ENCODE peak calls at places on chromosomes 11 and 22, in five cellular contexts. J is esophagus squamous epithelium; K is left ventricle myocardium inferior; B is gastrocnemius medialis; C is CD4-positive, alpha-beta T cell. Y is an unnamed sample.
A peak's percentile ranks its signal among the peaks of the same experiment; 100 is the strongest.

GRCh38 chr11:9701799-9702198 is 37.9 kb downstream of the SWAP70 start:
- DNase-seq in C (no peak), K (no peak), B (no peak), J (no peak), Y (no peak)

GRCh38 chr11:73236205-73236765 is 18.2 kb downstream of the P2RY2 start:
- DNase-seq in K (no peak), C (no peak), B (peak; percentile 77), J (no peak), Y (no peak)

GRCh38 chr11:125300791-125301218 is 136.3 kb downstream of the PKNOX2 start:
- DNase-seq in B (peak; percentile 71), C (no peak), J (no peak), K (peak; percentile 31), Y (peak; percentile 92)

GRCh38 chr11:75768909-75769771 is 562 bp downstream of the DGAT2 start:
- DNase-seq in B (no peak), J (no peak), K (no peak), C (no peak), Y (no peak)

GRCh38 chr22:29702025-29702930 is 17.5 kb upstream of the CABP7 start:
- DNase-seq in B (no peak), J (no peak), C (no peak), K (no peak), Y (no peak)

GRCh38 chr22:19779685-19780268 is 19.2 kb downstream of the TBX1 start:
- DNase-seq in C (no peak), J (no peak), B (no peak), K (peak; percentile 5), Y (no peak)

GRCh38 chr11:73072935-73073481 is 69.1 kb downstream of the FCHSD2 start:
- DNase-seq in B (no peak), K (no peak), C (no peak), J (no peak), Y (no peak)

GRCh38 chr11:11292839-11293238 is 60.2 kb downstream of the CSNK2A3 start:
- DNase-seq in J (no peak), K (no peak), B (no peak), C (no peak), Y (no peak)

GRCh38 chr11:113603277-113604059 is 102.6 kb downstream of the TMPRSS5 start:
- DNase-seq in C (no peak), K (peak; percentile 53), B (peak; percentile 77), J (no peak), Y (no peak)

GRCh38 chr11:74147199-74147929 is 23.4 kb downstream of the C2CD3 start:
- DNase-seq in J (no peak), C (no peak), B (no peak), K (no peak), Y (no peak)

GRCh38 chr11:115290479-115291390 is 213.5 kb downstream of the CADM1 start:
- DNase-seq in K (no peak), B (no peak), J (no peak), C (no peak), Y (no peak)

GRCh38 chr11:108975641-108976071 is 310.8 kb downstream of the DDX10 start:
- DNase-seq in K (peak; percentile 47), B (no peak), C (no peak), J (no peak), Y (no peak)

GRCh38 chr11:94593030-94593429 is 25.9 kb downstream of the PIWIL4 start:
- DNase-seq in J (no peak), K (no peak), C (no peak), B (no peak), Y (no peak)

GRCh38 chr22:37225481-37225880 is 13.2 kb upstream of the SSTR3 start:
- DNase-seq in J (no peak), K (no peak), C (no peak), B (no peak), Y (no peak)
- TF ChIP-seq CTCF in J (no peak), K (no peak), C (no peak), B (no peak), Y (peak; percentile 51)

DNA sequence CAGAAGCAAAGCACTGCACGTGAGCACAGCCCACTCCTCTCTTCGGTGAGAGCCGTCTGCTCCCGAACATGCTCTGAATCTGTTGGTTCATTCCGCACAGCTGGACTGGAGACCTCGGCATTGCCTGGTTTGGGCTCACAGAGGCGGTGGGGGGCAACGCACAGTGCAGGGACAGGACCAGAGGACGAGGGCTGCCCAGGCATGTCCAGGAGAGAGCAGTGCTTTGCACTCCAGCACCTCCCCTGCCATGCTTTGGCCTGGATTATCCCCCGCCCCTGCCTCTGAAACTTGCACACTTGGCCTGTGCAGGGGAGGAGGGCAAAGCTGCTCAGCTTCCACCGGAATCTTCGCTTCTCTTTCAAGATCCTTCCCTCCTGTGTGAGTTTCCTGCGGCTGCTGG is 536.5 kb downstream of the BRD1 start:
- DNase-seq in K (no peak), B (peak; percentile 2), C (no peak), J (no peak), Y (no peak)
- H3K27me3 ChIP-seq in K (peaks cover 37% of the 10 kb centered on the region), B (peaks cover 2% of the 10 kb centered on the region), C (peaks cover 1% of the 10 kb centered on the region), J (no peaks in the 10 kb centered on the region), Y (no peaks in the 10 kb centered on the region)

DNA sequence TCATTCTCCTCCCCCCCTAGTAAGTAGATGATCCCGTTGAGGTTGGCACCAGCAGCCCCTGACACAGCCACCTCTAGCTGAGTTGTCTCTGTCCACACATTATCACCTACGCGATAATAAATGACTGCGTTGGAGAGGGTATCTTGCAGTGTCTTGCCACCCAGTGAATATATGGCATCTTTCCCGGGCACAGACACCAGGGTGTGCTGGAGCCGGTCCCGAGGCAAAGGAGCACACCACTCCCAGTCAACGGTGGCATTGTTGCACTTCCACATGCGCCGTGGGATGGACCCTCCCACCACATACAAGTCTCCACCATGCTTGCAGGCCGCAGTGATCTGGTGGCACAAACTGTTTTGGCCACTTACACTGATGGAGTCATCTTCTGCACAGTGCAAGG is 5.4 kb downstream of the KBTBD4 start:
- DNase-seq in C (no peak), K (peak; percentile 51), B (no peak), J (no peak), Y (no peak)
- H3K27ac ChIP-seq in C (no peak overlapping the region), K (peak overlapping the region; percentile 62), B (no peak overlapping the region), J (no peak overlapping the region), Y (no peak overlapping the region)

GRCh38 chr11:32279672-32280071 is 155.7 kb downstream of the WT1 start:
- DNase-seq in K (no peak), J (no peak), B (no peak), C (no peak), Y (no peak)
- TF ChIP-seq CTCF in K (no peak), J (no peak), B (no peak), C (no peak), Y (peak; percentile 29)

GRCh38 chr11:120298461-120298860 is 26.6 kb upstream of the TLCD5 start:
- DNase-seq in B (no peak), J (no peak), K (no peak), C (no peak), Y (no peak)

GRCh38 chr11:120296554-120296953 is 28.5 kb upstream of the TLCD5 start:
- DNase-seq in J (no peak), B (no peak), K (no peak), C (no peak), Y (no peak)

GRCh38 chr11:120293038-120293800 is 31.9 kb upstream of the TLCD5 start:
- DNase-seq in B (no peak), K (no peak), J (no peak), C (no peak), Y (no peak)

GRCh38 chr11:120294096-120294495 is 31.0 kb upstream of the TLCD5 start:
- DNase-seq in J (no peak), C (no peak), B (no peak), K (no peak), Y (no peak)

DNA sequence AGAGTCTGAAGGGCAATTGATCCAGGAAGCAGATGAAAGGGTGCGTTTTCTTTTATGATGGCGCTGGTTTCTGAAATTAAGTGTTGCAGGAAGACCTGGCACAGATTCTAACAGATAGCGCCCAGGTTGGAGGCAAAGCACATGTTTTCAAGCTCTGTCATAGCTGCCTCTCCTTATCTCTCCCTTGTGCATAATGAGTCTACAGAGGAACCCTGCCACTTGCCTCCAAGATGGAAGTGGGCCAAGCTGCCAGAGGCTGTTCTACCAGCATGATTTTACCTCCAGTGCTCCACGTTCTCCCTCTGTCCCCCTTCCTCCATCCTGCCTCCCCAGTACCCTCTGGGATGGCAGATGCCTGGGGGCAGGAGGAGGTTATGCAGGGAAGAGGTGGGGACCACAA is 30.0 kb upstream of the TLCD5 start:
- DNase-seq in K (no peak), B (no peak), C (no peak), J (no peak), Y (no peak)
- H3K27me3 ChIP-seq in K (peaks cover 80% of the 10 kb centered on the region), B (peaks cover 6% of the 10 kb centered on the region), C (peaks cover 22% of the 10 kb centered on the region), J (no peaks in the 10 kb centered on the region), Y (peaks cover 39% of the 10 kb centered on the region)

GRCh38 chr22:31830721-31831070 is 76.9 kb downstream of the DEPDC5 start:
- DNase-seq in C (no peak), K (no peak), J (no peak), B (no peak), Y (no peak)

GRCh38 chr22:31828739-31829138 is 74.9 kb downstream of the DEPDC5 start:
- DNase-seq in B (no peak), K (no peak), J (no peak), C (no peak), Y (no peak)

GRCh38 chr22:31825513-31825912 is 71.7 kb downstream of the DEPDC5 start:
- DNase-seq in K (no peak), J (no peak), B (no peak), C (no peak), Y (peak; percentile 37)

GRCh38 chr22:31826443-31826842 is 72.6 kb downstream of the DEPDC5 start:
- DNase-seq in B (no peak), K (no peak), C (no peak), J (no peak), Y (peak; percentile 64)

GRCh38 chr22:31829505-31829904 is 75.7 kb downstream of the DEPDC5 start:
- DNase-seq in K (no peak), C (no peak), B (peak; percentile 22), J (no peak), Y (peak; percentile 92)
- H3K27ac ChIP-seq in K (no peak overlapping the region), C (no peak overlapping the region), B (no peak overlapping the region), J (peak overlapping the region; percentile 76), Y (peak overlapping the region; percentile 87)

GRCh38 chr11:123188508-123189165 is 6.4 kb downstream of the CLMP start:
- DNase-seq in C (no peak), B (no peak), K (no peak), J (no peak), Y (no peak)
- TF ChIP-seq CTCF in C (no peak), B (no peak), K (peak; percentile 11), J (peak; percentile 18), Y (no peak)

GRCh38 chr11:16372355-16372754 is 16.0 kb upstream of the SOX6 start:
- DNase-seq in K (no peak), B (no peak), J (no peak), C (no peak), Y (no peak)
- H3K27me3 ChIP-seq in K (no peaks in the 10 kb centered on the region), B (no peaks in the 10 kb centered on the region), J (no peaks in the 10 kb centered on the region), C (no peaks in the 10 kb centered on the region), Y (no peaks in the 10 kb centered on the region)